ENCODE peak calls at places on chromosomes 6 and 20, in six cellular contexts. One of them, this sample, is unnamed.

GRCh38 chr6:42190784-42191183 is 4.0 kb downstream of the GUCA1B start:
- DNase-seq in mesenchymal stem cell: peak
- DNase-seq in trophoblast cell: no peak
- DNase-seq in H9: no peak
- DNase-seq in H1: no peak
- DNase-seq in neuronal stem cell: no peak
- DNase-seq in this sample: peak

GRCh38 chr6:3379482-3380060 is 77.3 kb downstream of the SLC22A23 start:
- DNase-seq in mesenchymal stem cell: no peak
- DNase-seq in trophoblast cell: peak
- DNase-seq in H9: no peak
- DNase-seq in H1: no peak
- DNase-seq in neuronal stem cell: no peak
- DNase-seq in this sample: peak

GRCh38 chr6:33428219-33428890 is 8.5 kb downstream of the SYNGAP1 start:
- DNase-seq in mesenchymal stem cell: peak
- DNase-seq in trophoblast cell: peak
- DNase-seq in H9: peak
- DNase-seq in H1: no peak
- DNase-seq in neuronal stem cell: no peak
- DNase-seq in this sample: no peak

GRCh38 chr6:33384581-33385020 is 7.0 kb upstream of the KIFC1 start:
- DNase-seq in mesenchymal stem cell: peak
- DNase-seq in trophoblast cell: peak
- DNase-seq in H9: peak
- DNase-seq in H1: no peak
- DNase-seq in neuronal stem cell: no peak
- DNase-seq in this sample: peak

GRCh38 chr20:54345301-54345724 is 130.1 kb upstream of the DOK5 start:
- DNase-seq in mesenchymal stem cell: peak
- DNase-seq in trophoblast cell: peak
- DNase-seq in H9: no peak
- DNase-seq in H1: no peak
- DNase-seq in neuronal stem cell: no peak
- DNase-seq in this sample: peak

GRCh38 chr6:159229526-159229925 is 60.3 kb downstream of the FNDC1 start:
- DNase-seq in mesenchymal stem cell: no peak
- DNase-seq in trophoblast cell: no peak
- DNase-seq in H9: no peak
- DNase-seq in H1: no peak
- DNase-seq in neuronal stem cell: no peak
- DNase-seq in this sample: no peak

GRCh38 chr6:82248233-82248735 is 740 bp upstream of the IBTK start:
- DNase-seq in mesenchymal stem cell: peak
- DNase-seq in trophoblast cell: no peak
- DNase-seq in H9: no peak
- DNase-seq in H1: no peak
- DNase-seq in neuronal stem cell: no peak
- DNase-seq in this sample: peak

GRCh38 chr20:20864346-20865096 is 152.1 kb upstream of the RALGAPA2 start:
- DNase-seq in mesenchymal stem cell: no peak
- DNase-seq in trophoblast cell: peak
- DNase-seq in H9: no peak
- DNase-seq in H1: no peak
- DNase-seq in neuronal stem cell: peak
- DNase-seq in this sample: no peak

GRCh38 chr6:93048381-93048780 is 371.0 kb downstream of the EPHA7 start:
- DNase-seq in mesenchymal stem cell: no peak
- DNase-seq in trophoblast cell: no peak
- DNase-seq in H9: no peak
- DNase-seq in H1: no peak
- DNase-seq in neuronal stem cell: no peak
- DNase-seq in this sample: no peak

GRCh38 chr6:142045380-142046270 is 87.1 kb upstream of the GJE1 start:
- DNase-seq in mesenchymal stem cell: peak
- DNase-seq in trophoblast cell: peak
- DNase-seq in H9: no peak
- DNase-seq in H1: no peak
- DNase-seq in neuronal stem cell: no peak
- DNase-seq in this sample: peak

GRCh38 chr6:158232445-158233213 is 64.5 kb downstream of the GTF2H5 start:
- DNase-seq in mesenchymal stem cell: peak
- DNase-seq in trophoblast cell: peak
- DNase-seq in H9: peak
- DNase-seq in H1: peak
- DNase-seq in neuronal stem cell: peak
- DNase-seq in this sample: peak

GRCh38 chr6:15086273-15087158 is 159.4 kb upstream of the JARID2 start:
- DNase-seq in mesenchymal stem cell: no peak
- DNase-seq in trophoblast cell: no peak
- DNase-seq in H9: no peak
- DNase-seq in H1: no peak
- DNase-seq in neuronal stem cell: no peak
- DNase-seq in this sample: no peak

GRCh38 chr6:21163110-21163837 is 430.3 kb upstream of the SOX4 start:
- DNase-seq in mesenchymal stem cell: peak
- DNase-seq in trophoblast cell: peak
- DNase-seq in H9: no peak
- DNase-seq in H1: no peak
- DNase-seq in neuronal stem cell: no peak
- DNase-seq in this sample: peak

GRCh38 chr6:14305131-14305530 is 187.6 kb downstream of the CD83 start:
- DNase-seq in mesenchymal stem cell: no peak
- DNase-seq in trophoblast cell: no peak
- DNase-seq in H9: no peak
- DNase-seq in H1: no peak
- DNase-seq in neuronal stem cell: no peak
- DNase-seq in this sample: no peak

GRCh38 chr6:3778701-3779573 is 27.4 kb upstream of the PXDC1 start:
- DNase-seq in mesenchymal stem cell: no peak
- DNase-seq in trophoblast cell: no peak
- DNase-seq in H9: no peak
- DNase-seq in H1: no peak
- DNase-seq in neuronal stem cell: no peak
- DNase-seq in this sample: no peak

GRCh38 chr6:18963439-18963838 is 576.3 kb downstream of the RNF144B start:
- DNase-seq in mesenchymal stem cell: no peak
- DNase-seq in trophoblast cell: no peak
- DNase-seq in H9: no peak
- DNase-seq in H1: no peak
- DNase-seq in neuronal stem cell: no peak
- DNase-seq in this sample: no peak

GRCh38 chr6:12009904-12010634 is 2.0 kb upstream of the HIVEP1 start:
- DNase-seq in mesenchymal stem cell: peak
- DNase-seq in trophoblast cell: no peak
- DNase-seq in H9: no peak
- DNase-seq in H1: no peak
- DNase-seq in neuronal stem cell: no peak
- DNase-seq in this sample: peak

GRCh38 chr6:83853968-83854501 is 875 bp downstream of the RIPPLY2 start:
- DNase-seq in mesenchymal stem cell: no peak
- DNase-seq in trophoblast cell: no peak
- DNase-seq in H9: peak
- DNase-seq in H1: peak
- DNase-seq in neuronal stem cell: no peak
- DNase-seq in this sample: no peak

GRCh38 chr6:30714263-30714662 is 2.8 kb downstream of the MDC1 start:
- DNase-seq in mesenchymal stem cell: no peak
- DNase-seq in trophoblast cell: no peak
- DNase-seq in H9: no peak
- DNase-seq in H1: no peak
- DNase-seq in neuronal stem cell: no peak
- DNase-seq in this sample: no peak

GRCh38 chr6:217048-217659 is 75.1 kb upstream of the DUSP22 start:
- DNase-seq in mesenchymal stem cell: no peak
- DNase-seq in trophoblast cell: peak
- DNase-seq in H9: peak
- DNase-seq in H1: peak
- DNase-seq in neuronal stem cell: no peak
- DNase-seq in this sample: no peak

GRCh38 chr20:44485830-44486198 is 10.1 kb downstream of the TTPAL start:
- DNase-seq in mesenchymal stem cell: no peak
- DNase-seq in trophoblast cell: no peak
- DNase-seq in H9: no peak
- DNase-seq in H1: no peak
- DNase-seq in neuronal stem cell: no peak
- DNase-seq in this sample: no peak

GRCh38 chr6:133814797-133815196 is 74.1 kb upstream of the TCF21 start:
- DNase-seq in mesenchymal stem cell: peak
- DNase-seq in trophoblast cell: peak
- DNase-seq in H9: no peak
- DNase-seq in H1: no peak
- DNase-seq in neuronal stem cell: no peak
- DNase-seq in this sample: peak

GRCh38 chr6:143675946-143676345 is 1.8 kb upstream of the PHACTR2 start:
- DNase-seq in mesenchymal stem cell: peak
- DNase-seq in trophoblast cell: peak
- DNase-seq in H9: no peak
- DNase-seq in H1: no peak
- DNase-seq in neuronal stem cell: no peak
- DNase-seq in this sample: peak

GRCh38 chr6:93679836-93680235 is 260.5 kb upstream of the EPHA7 start:
- DNase-seq in mesenchymal stem cell: peak
- DNase-seq in trophoblast cell: no peak
- DNase-seq in H9: no peak
- DNase-seq in H1: no peak
- DNase-seq in neuronal stem cell: no peak
- DNase-seq in this sample: no peak

GRCh38 chr6:106731144-106731842 is 101.9 kb downstream of the QRSL1 start:
- DNase-seq in mesenchymal stem cell: no peak
- DNase-seq in trophoblast cell: no peak
- DNase-seq in H9: no peak
- DNase-seq in H1: no peak
- DNase-seq in neuronal stem cell: no peak
- DNase-seq in this sample: no peak

GRCh38 chr6:14037402-14038277 is 79.9 kb upstream of the CD83 start:
- DNase-seq in mesenchymal stem cell: peak
- DNase-seq in trophoblast cell: no peak
- DNase-seq in H9: no peak
- DNase-seq in H1: no peak
- DNase-seq in neuronal stem cell: no peak
- DNase-seq in this sample: peak

GRCh38 chr20:62860391-62860923 is 1.2 kb downstream of the TCFL5 start:
- DNase-seq in mesenchymal stem cell: peak
- DNase-seq in trophoblast cell: no peak
- DNase-seq in H9: no peak
- DNase-seq in H1: no peak
- DNase-seq in neuronal stem cell: no peak
- DNase-seq in this sample: peak

GRCh38 chr20:57056651-57057050 is 209.8 kb downstream of the BMP7 start:
- DNase-seq in mesenchymal stem cell: peak
- DNase-seq in trophoblast cell: no peak
- DNase-seq in H9: no peak
- DNase-seq in H1: no peak
- DNase-seq in neuronal stem cell: no peak
- DNase-seq in this sample: no peak

GRCh38 chr6:30500421-30501069 is 11.2 kb downstream of the HLA-E start:
- DNase-seq in mesenchymal stem cell: peak
- DNase-seq in trophoblast cell: no peak
- DNase-seq in H9: no peak
- DNase-seq in H1: no peak
- DNase-seq in neuronal stem cell: no peak
- DNase-seq in this sample: peak

GRCh38 chr6:27374824-27375612 is 13.5 kb upstream of the ZNF391 start:
- DNase-seq in mesenchymal stem cell: peak
- DNase-seq in trophoblast cell: peak
- DNase-seq in H9: peak
- DNase-seq in H1: peak
- DNase-seq in neuronal stem cell: peak
- DNase-seq in this sample: peak

GRCh38 chr6:136037885-136038460 is 186.5 kb downstream of the PDE7B start:
- DNase-seq in mesenchymal stem cell: peak
- DNase-seq in trophoblast cell: no peak
- DNase-seq in H9: peak
- DNase-seq in H1: no peak
- DNase-seq in neuronal stem cell: no peak
- DNase-seq in this sample: peak

GRCh38 chr20:20207291-20207690 is 155.0 kb downstream of the CFAP61 start:
- DNase-seq in mesenchymal stem cell: no peak
- DNase-seq in trophoblast cell: peak
- DNase-seq in H9: peak
- DNase-seq in H1: no peak
- DNase-seq in neuronal stem cell: no peak
- DNase-seq in this sample: no peak

GRCh38 chr20:38363004-38363747 is 16.9 kb downstream of the LBP start:
- DNase-seq in mesenchymal stem cell: no peak
- DNase-seq in trophoblast cell: no peak
- DNase-seq in H9: no peak
- DNase-seq in H1: no peak
- DNase-seq in neuronal stem cell: no peak
- DNase-seq in this sample: no peak
- H3K14ac ChIP-seq in mesenchymal stem cell: no peak
- H3K14ac ChIP-seq in trophoblast cell: no peak
- H3K14ac ChIP-seq in H9: no peak
- H3K14ac ChIP-seq in H1: no peak
- H3K14ac ChIP-seq in neuronal stem cell: no peak
- H3K14ac ChIP-seq in this sample: no peak

DNA sequence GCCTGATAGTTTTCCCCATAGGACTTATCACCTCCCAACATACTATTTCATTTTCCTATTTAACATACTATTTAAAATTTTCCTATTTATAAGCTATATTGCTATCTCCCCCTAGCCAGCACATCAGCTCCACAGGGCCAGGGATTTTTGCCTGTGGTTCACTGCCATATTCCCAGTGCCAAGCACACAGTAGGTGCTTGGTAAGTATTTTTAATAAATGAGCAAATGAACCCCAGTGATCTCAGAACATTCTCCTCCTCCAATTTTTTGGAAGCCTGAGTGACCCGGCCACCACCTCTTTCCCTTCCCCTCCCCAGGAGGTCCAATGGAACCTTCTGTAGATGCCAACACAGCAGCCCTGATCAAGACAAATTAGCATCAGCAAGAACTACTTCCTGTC is 33.3 kb downstream of the NFATC2 start:
- DNase-seq in mesenchymal stem cell: no peak
- DNase-seq in trophoblast cell: no peak
- DNase-seq in H9: no peak
- DNase-seq in H1: no peak
- DNase-seq in neuronal stem cell: no peak
- DNase-seq in this sample: no peak
- H3K14ac ChIP-seq in mesenchymal stem cell: no peak
- H3K14ac ChIP-seq in trophoblast cell: no peak
- H3K14ac ChIP-seq in H9: no peak
- H3K14ac ChIP-seq in H1: no peak
- H3K14ac ChIP-seq in neuronal stem cell: no peak
- H3K14ac ChIP-seq in this sample: no peak

GRCh38 chr6:51531623-51532022 is 555.8 kb downstream of the PKHD1 start:
- DNase-seq in mesenchymal stem cell: no peak
- DNase-seq in trophoblast cell: no peak
- DNase-seq in H9: no peak
- DNase-seq in H1: no peak
- DNase-seq in neuronal stem cell: no peak
- DNase-seq in this sample: no peak
- H3K14ac ChIP-seq in mesenchymal stem cell: no peak
- H3K14ac ChIP-seq in trophoblast cell: no peak
- H3K14ac ChIP-seq in H9: no peak
- H3K14ac ChIP-seq in H1: no peak
- H3K14ac ChIP-seq in neuronal stem cell: no peak
- H3K14ac ChIP-seq in this sample: no peak

GRCh38 chr6:25950297-25950696 is 12.3 kb upstream of the TRIM38 start:
- DNase-seq in mesenchymal stem cell: no peak
- DNase-seq in trophoblast cell: no peak
- DNase-seq in H9: no peak
- DNase-seq in H1: no peak
- DNase-seq in neuronal stem cell: no peak
- DNase-seq in this sample: no peak
- H3K14ac ChIP-seq in mesenchymal stem cell: no peak
- H3K14ac ChIP-seq in trophoblast cell: no peak
- H3K14ac ChIP-seq in H9: no peak
- H3K14ac ChIP-seq in H1: no peak
- H3K14ac ChIP-seq in neuronal stem cell: no peak
- H3K14ac ChIP-seq in this sample: no peak

GRCh38 chr20:5197270-5197827 is 70.5 kb downstream of the CDS2 start:
- DNase-seq in mesenchymal stem cell: no peak
- DNase-seq in trophoblast cell: no peak
- DNase-seq in H9: no peak
- DNase-seq in H1: no peak
- DNase-seq in neuronal stem cell: no peak
- DNase-seq in this sample: no peak
- H3K14ac ChIP-seq in mesenchymal stem cell: no peak
- H3K14ac ChIP-seq in trophoblast cell: no peak
- H3K14ac ChIP-seq in H9: no peak
- H3K14ac ChIP-seq in H1: no peak
- H3K14ac ChIP-seq in neuronal stem cell: no peak
- H3K14ac ChIP-seq in this sample: no peak